ENCODE peak calls at places on chromosome X, in seven cellular contexts. G is cardiac fibroblast; I is GOT3; W is iris pigment epithelial cell; N is effector memory CD4-positive, alpha-beta T cell; Z is RWPE1; Q is NCI-H2029 treated with DMSO at 0.1 percent for 48 hours. M is an unnamed sample.

GRCh38 chrX:1592863-1593201 is 1.4 kb downstream of the AKAP17A start:
- DNase-seq in N (no peak), I (no peak), Q (no peak), W (peak), Z (peak), G (peak), M (no peak)

GRCh38 chrX:39903937-39904336 is 193.8 kb downstream of the BCOR start:
- DNase-seq in I (no peak), Q (no peak), N (no peak), G (peak), W (peak), Z (peak), M (no peak)

GRCh38 chrX:46913710-46914109 is 1.5 kb downstream of the JADE3 start:
- DNase-seq in W (peak), G (peak), I (no peak), Z (no peak), N (no peak), Q (no peak), M (no peak)

GRCh38 chrX:37986893-37987292 is 19.5 kb upstream of the SYTL5 start:
- DNase-seq in W (peak), Z (no peak), G (peak), I (no peak), Q (no peak), N (no peak), M (no peak)

GRCh38 chrX:10507181-10507580 is 113.2 kb downstream of the MID1 start:
- DNase-seq in N (no peak), W (peak), Q (no peak), I (no peak), G (peak), Z (no peak), M (no peak)

GRCh38 chrX:356385-357034 is 30.2 kb downstream of the PPP2R3B start:
- DNase-seq in Z (peak), G (no peak), N (no peak), I (no peak), Q (no peak), W (peak), M (no peak)

GRCh38 chrX:9577555-9577954 is 112.7 kb downstream of the TBL1X start:
- DNase-seq in N (no peak), G (no peak), I (no peak), W (no peak), Q (no peak), Z (no peak), M (no peak)

GRCh38 chrX:132958086-132958703 is at the start of gene HS6ST2:
- DNase-seq in Q (no peak), Z (peak), G (no peak), W (no peak), I (no peak), N (no peak), M (no peak)

GRCh38 chrX:114959729-114960128 is 57.7 kb downstream of the IL13RA2 start:
- DNase-seq in G (peak), W (peak), N (no peak), Q (no peak), I (no peak), Z (peak), M (no peak)

GRCh38 chrX:17876135-17876534 is 15.0 kb upstream of the RAI2 start:
- DNase-seq in N (no peak), I (no peak), Z (no peak), W (no peak), G (no peak), Q (no peak), M (no peak)

GRCh38 chrX:133609151-133609550 is 193.9 kb upstream of the GPC4 start:
- DNase-seq in W (no peak), Q (no peak), G (no peak), Z (no peak), N (no peak), I (no peak), M (no peak)

M was measured in SHP77 treated with DMSO at 0.1 percent for 48 hours.